ENCODE peak calls at places on chromosomes 6 and 20, in seven cellular contexts. C is lower lobe of right lung, X is ascending aorta, V is hepatocyte, Q is tibial nerve, I is IMR-90, F is body of pancreas. U is an unnamed sample.

GRCh38 chr6:106098383-106099234 is 12.5 kb downstream of the PRDM1 start:
- DNase-seq in C (peak; percentile 57), X (no peak), V (peak; percentile 66), Q (no peak), I (peak; percentile 89), F (peak; percentile 40), U (no peak)

GRCh38 chr6:12911387-12911960 is 194.9 kb downstream of the PHACTR1 start:
- DNase-seq in C (no peak), X (no peak), V (peak; percentile 50), Q (no peak), I (peak; percentile 9), F (no peak), U (no peak)

GRCh38 chr6:71513036-71513435 is 224.4 kb downstream of the OGFRL1 start:
- DNase-seq in C (no peak), X (no peak), V (no peak), Q (no peak), I (no peak), F (no peak), U (no peak)

GRCh38 chr20:49320460-49320859 is 42.6 kb upstream of the ZNFX1 start:
- DNase-seq in C (no peak), X (no peak), V (peak; percentile 63), Q (no peak), I (peak; percentile 38), F (no peak), U (no peak)

GRCh38 chr6:107712523-107713213 is 111.4 kb downstream of the SCML4 start:
- DNase-seq in C (no peak), X (no peak), V (peak; percentile 35), Q (no peak), I (peak; percentile 86), F (no peak), U (no peak)

GRCh38 chr6:157748839-157749571 is 74.0 kb upstream of the SNX9 start:
- DNase-seq in C (no peak), X (no peak), V (no peak), Q (no peak), I (no peak), F (no peak), U (no peak)

GRCh38 chr6:2197177-2197671 is 48.2 kb downstream of the GMDS start:
- DNase-seq in C (no peak), X (no peak), V (peak; percentile 27), Q (peak; percentile 16), I (peak; percentile 59), F (peak; percentile 42), U (no peak)

GRCh38 chr20:44776977-44777376 is 31.3 kb downstream of the KCNK15 start:
- DNase-seq in C (no peak), X (no peak), V (peak; percentile 54), Q (no peak), I (peak; percentile 16), F (no peak), U (no peak)

GRCh38 chr20:60869032-60869550 is 383.0 kb upstream of the CDH4 start:
- DNase-seq in C (no peak), X (no peak), V (no peak), Q (no peak), I (no peak), F (no peak), U (no peak)

GRCh38 chr6:35550437-35550836 is 37.7 kb upstream of the TULP1 start:
- DNase-seq in C (no peak), X (no peak), V (no peak), Q (no peak), I (no peak), F (no peak), U (no peak)

GRCh38 chr6:1325471-1326309 is 13.8 kb downstream of the FOXQ1 start:
- DNase-seq in C (no peak), X (no peak), V (peak; percentile 67), Q (no peak), I (peak; percentile 93), F (peak; percentile 90), U (no peak)

GRCh38 chr6:168278904-168279303 is 40.7 kb downstream of the DACT2 start:
- DNase-seq in C (no peak), X (no peak), V (no peak), Q (no peak), I (no peak), F (no peak), U (no peak)

GRCh38 chr20:62875419-62876355 is 14.1 kb upstream of the TCFL5 start:
- DNase-seq in C (peak; percentile 72), X (peak; percentile 37), V (peak; percentile 90), Q (peak; percentile 53), I (peak; percentile 83), F (peak; percentile 80), U (peak; percentile 43)

GRCh38 chr6:11854418-11855165 is 76.0 kb upstream of the ADTRP start:
- DNase-seq in C (no peak), X (no peak), V (peak; percentile 44), Q (no peak), I (peak; percentile 89), F (peak; percentile 54), U (no peak)

GRCh38 chr6:39934060-39934757 is at the start of gene MOCS1:
- DNase-seq in C (peak; percentile 87), X (peak; percentile 54), V (peak; percentile 83), Q (peak; percentile 82), I (peak; percentile 47), F (peak; percentile 85), U (peak; percentile 53)

GRCh38 chr20:4689224-4689623 is 32.5 kb upstream of the PRND start:
- DNase-seq in C (no peak), X (no peak), V (no peak), Q (no peak), I (no peak), F (no peak), U (no peak)
- H3K4me1 ChIP-seq in C (peaks cover 16% of the 10 kb centered on the region), X (peaks cover 13% of the 10 kb centered on the region), V (peaks cover 12% of the 10 kb centered on the region), Q (peaks cover 18% of the 10 kb centered on the region), I (peaks cover 9% of the 10 kb centered on the region), F (peaks cover 29% of the 10 kb centered on the region), U (peaks cover 4% of the 10 kb centered on the region)

GRCh38 chr6:100461273-100461919 is 3.3 kb downstream of the SIM1 start:
- DNase-seq in C (no peak), X (no peak), V (no peak), Q (no peak), I (no peak), F (no peak), U (no peak)

GRCh38 chr6:100462990-100463684 is 1.6 kb downstream of the SIM1 start:
- DNase-seq in C (no peak), X (no peak), V (no peak), Q (no peak), I (no peak), F (no peak), U (no peak)

GRCh38 chr6:100460650-100461204 is 4.0 kb downstream of the SIM1 start:
- DNase-seq in C (no peak), X (no peak), V (no peak), Q (no peak), I (no peak), F (no peak), U (no peak)

GRCh38 chr6:100462396-100462795 is 2.3 kb downstream of the SIM1 start:
- DNase-seq in C (no peak), X (no peak), V (no peak), Q (no peak), I (no peak), F (no peak), U (no peak)

DNA sequence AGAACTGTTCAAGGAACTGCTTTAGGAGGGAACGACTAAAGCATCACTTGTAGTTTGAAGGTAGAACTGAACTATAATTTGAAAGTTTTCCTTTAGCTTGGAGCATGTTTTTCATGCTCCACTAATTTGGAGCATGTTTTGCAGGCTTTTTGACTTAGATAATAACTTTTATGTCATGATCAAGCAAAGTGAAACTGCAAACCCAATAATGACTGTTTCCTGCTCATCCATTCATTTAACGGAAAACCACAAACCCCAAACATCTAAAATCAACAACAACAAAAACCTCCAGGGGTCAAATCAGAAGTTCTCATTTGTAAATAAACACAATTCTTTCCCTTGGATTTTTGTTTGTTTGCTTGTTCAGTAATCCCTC is 2.8 kb downstream of the SIM1 start:
- DNase-seq in C (no peak), X (no peak), V (no peak), Q (no peak), I (no peak), F (no peak), U (no peak)
- H3K4me1 ChIP-seq in C (peaks cover 18% of the 10 kb centered on the region), X (peaks cover 8% of the 10 kb centered on the region), V (peaks cover 8% of the 10 kb centered on the region), Q (peaks cover 9% of the 10 kb centered on the region), I (peaks cover 5% of the 10 kb centered on the region), F (peaks cover 24% of the 10 kb centered on the region), U (peaks cover 22% of the 10 kb centered on the region)

GRCh38 chr6:80466981-80467380 is 360.5 kb downstream of the BCKDHB start:
- DNase-seq in C (no peak), X (no peak), V (no peak), Q (no peak), I (no peak), F (no peak), U (no peak)

GRCh38 chr6:80467408-80467807 is 360.9 kb downstream of the BCKDHB start:
- DNase-seq in C (no peak), X (no peak), V (no peak), Q (no peak), I (no peak), F (no peak), U (no peak)

GRCh38 chr6:80465513-80465912 is 359.0 kb downstream of the BCKDHB start:
- DNase-seq in C (no peak), X (no peak), V (no peak), Q (no peak), I (peak; percentile 36), F (no peak), U (no peak)

GRCh38 chr6:80468398-80468797 is 361.9 kb downstream of the BCKDHB start:
- DNase-seq in C (no peak), X (no peak), V (peak; percentile 31), Q (no peak), I (no peak), F (no peak), U (no peak)

DNA sequence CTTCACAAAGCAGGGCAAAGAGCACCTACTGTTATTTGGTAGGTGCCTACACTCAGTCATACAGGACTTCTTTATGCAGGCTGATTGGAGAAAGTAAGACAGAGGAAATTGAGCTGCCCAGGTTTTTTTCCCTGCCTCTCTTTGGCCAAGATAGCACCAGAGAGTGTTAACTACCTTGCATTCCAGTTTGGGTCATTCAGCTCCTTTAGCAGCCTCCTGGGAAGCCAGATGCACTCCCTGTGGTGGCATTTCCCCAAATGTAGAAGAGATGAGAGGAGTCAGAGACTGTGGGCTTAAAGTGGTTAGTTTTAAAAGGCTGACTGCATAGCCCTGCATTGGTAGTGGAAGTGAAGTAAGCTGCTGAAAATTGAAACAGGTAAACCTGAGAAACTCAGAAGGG is 358.4 kb downstream of the BCKDHB start:
- DNase-seq in C (no peak), X (no peak), V (no peak), Q (no peak), I (no peak), F (no peak), U (no peak)
- H3K4me1 ChIP-seq in C (no peaks in the 10 kb centered on the region), X (no peaks in the 10 kb centered on the region), V (peaks cover 13% of the 10 kb centered on the region), Q (no peaks in the 10 kb centered on the region), I (no peaks in the 10 kb centered on the region), F (no peaks in the 10 kb centered on the region), U (no peaks in the 10 kb centered on the region)

DNA sequence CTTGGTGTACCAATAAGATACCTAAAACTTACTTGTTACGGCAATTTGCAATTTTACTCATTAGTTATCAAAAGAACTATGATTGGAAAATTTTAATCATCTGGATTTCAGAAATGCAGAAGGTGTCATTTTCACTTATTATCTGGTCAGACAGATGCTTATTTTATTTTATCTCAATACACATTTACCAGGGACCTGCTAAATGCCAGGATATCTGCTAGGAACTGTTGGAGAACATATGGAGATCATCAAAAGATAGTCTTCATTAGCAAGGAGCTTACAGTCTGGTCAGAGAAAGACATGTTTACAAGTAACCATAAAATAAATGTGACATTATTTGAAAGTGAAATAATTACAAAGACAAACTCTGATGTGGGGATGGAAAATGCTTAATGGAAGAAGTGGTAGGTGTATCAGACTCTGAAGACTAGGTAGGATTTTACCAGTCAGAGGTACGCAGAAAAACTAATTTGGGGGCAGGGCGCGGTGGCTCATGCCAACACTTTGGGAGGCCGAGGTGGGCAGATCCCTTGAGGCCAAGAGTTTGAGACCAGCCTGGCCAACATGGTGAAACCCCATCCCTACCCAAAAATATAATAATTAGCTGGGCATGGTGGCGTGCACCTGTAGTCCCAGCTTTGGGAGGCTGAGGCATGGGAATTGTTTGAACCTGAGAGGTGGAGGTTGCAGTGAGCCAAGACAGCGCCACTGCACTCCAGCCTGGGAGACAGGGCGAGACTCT is 137.8 kb downstream of the MYB start:
- DNase-seq in C (no peak), X (no peak), V (no peak), Q (no peak), I (no peak), F (no peak), U (no peak)
- H3K4me1 ChIP-seq in C (no peaks in the 10 kb centered on the region), X (no peaks in the 10 kb centered on the region), V (no peaks in the 10 kb centered on the region), Q (no peaks in the 10 kb centered on the region), I (no peaks in the 10 kb centered on the region), F (no peaks in the 10 kb centered on the region), U (no peaks in the 10 kb centered on the region)